ENCODE peak calls at places on chromosomes 2 and 18, in seven cellular contexts. D, A, U, L, M, N and B are unnamed samples. For H3K4me1 and H3K9me3, the result is how much of the 10 kb centered on the place peaks cover.

GRCh38 chr2:178331474-178332431 is 119.2 kb downstream of the PRKRA start:
- DNase-seq in D (no peak), A (no peak), U (no peak), L (no peak), M (no peak), N (peak), B (no peak)

GRCh38 chr2:170235860-170236638 is 58.1 kb downstream of the MYO3B start:
- DNase-seq in D (peak), A (peak), U (no peak), L (no peak), M (peak), N (no peak), B (no peak)

GRCh38 chr2:65937379-65938160 is 497.4 kb upstream of the MEIS1 start:
- DNase-seq in D (no peak), A (no peak), U (no peak), L (no peak), M (no peak), N (no peak), B (no peak)

GRCh38 chr18:77162580-77162979 is 30.0 kb upstream of the MBP start:
- DNase-seq in D (no peak), A (no peak), U (no peak), L (no peak), M (no peak), N (no peak), B (no peak)

GRCh38 chr2:74010087-74010541 is 25.4 kb downstream of the TET3 start:
- DNase-seq in D (peak), A (no peak), U (peak), L (peak), M (peak), N (peak), B (peak)

GRCh38 chr2:72859831-72860262 is 27.4 kb upstream of the SPR start:
- DNase-seq in D (peak), A (peak), U (peak), L (no peak), M (peak), N (peak), B (peak)

GRCh38 chr2:64695656-64696310 is 42.1 kb upstream of the SERTAD2 start:
- DNase-seq in D (no peak), A (no peak), U (no peak), L (no peak), M (peak), N (no peak), B (no peak)

GRCh38 chr2:168194784-168195522 is 52.4 kb downstream of the STK39 start:
- DNase-seq in D (no peak), A (no peak), U (no peak), L (no peak), M (no peak), N (no peak), B (no peak)

GRCh38 chr18:22705328-22705727 is 227.8 kb upstream of the RBBP8 start:
- DNase-seq in D (no peak), A (no peak), U (no peak), L (no peak), M (peak), N (no peak), B (no peak)

GRCh38 chr2:101688266-101688665 is 9.2 kb upstream of the MAP4K4 start:
- DNase-seq in D (no peak), A (no peak), U (no peak), L (no peak), M (no peak), N (no peak), B (no peak)

GRCh38 chr2:36356990-36357505 is 1.5 kb downstream of the CRIM1 start:
- DNase-seq in D (no peak), A (no peak), U (peak), L (no peak), M (no peak), N (no peak), B (no peak)

GRCh38 chr2:241354668-241355658 is 1.1 kb upstream of the FARP2 start:
- DNase-seq in D (peak), A (peak), U (peak), L (peak), M (peak), N (peak), B (peak)

GRCh38 chr2:217261452-217261851 is 401.6 kb upstream of the TNP1 start:
- DNase-seq in D (no peak), A (no peak), U (no peak), L (no peak), M (peak), N (no peak), B (no peak)

GRCh38 chr2:213455316-213456008 is 171.2 kb downstream of the SPAG16 start:
- DNase-seq in D (no peak), A (peak), U (no peak), L (no peak), M (no peak), N (no peak), B (no peak)

GRCh38 chr2:24704682-24705081 is 88.5 kb downstream of the PTRHD1 start:
- DNase-seq in D (no peak), A (no peak), U (no peak), L (no peak), M (no peak), N (no peak), B (no peak)

GRCh38 chr2:54956392-54956722 is 93.9 kb downstream of the RTN4 start:
- DNase-seq in D (peak), A (no peak), U (no peak), L (no peak), M (no peak), N (no peak), B (no peak)

GRCh38 chr2:26245810-26246209 is 1.1 kb downstream of the HADHB start:
- DNase-seq in D (no peak), A (no peak), U (no peak), L (no peak), M (peak), N (no peak), B (no peak)

GRCh38 chr2:224850081-224850480 is 133.9 kb upstream of the CCDC195 start:
- DNase-seq in D (no peak), A (no peak), U (no peak), L (no peak), M (no peak), N (no peak), B (no peak)

GRCh38 chr2:50347355-50348044 is 684.4 kb downstream of the NRXN1 start:
- DNase-seq in D (no peak), A (no peak), U (no peak), L (no peak), M (peak), N (no peak), B (no peak)

GRCh38 chr18:48982269-48982668 is 31.5 kb upstream of the SMAD7 start:
- DNase-seq in D (peak), A (no peak), U (no peak), L (no peak), M (no peak), N (no peak), B (no peak)

GRCh38 chr2:127628767-127629614 is 17.0 kb upstream of the GPR17 start:
- DNase-seq in D (no peak), A (no peak), U (no peak), L (no peak), M (no peak), N (no peak), B (no peak)

GRCh38 chr2:202376460-202377307 is 557 bp downstream of the BMPR2 start:
- DNase-seq in D (peak), A (no peak), U (peak), L (peak), M (peak), N (peak), B (peak)

GRCh38 chr2:207113403-207113802 is 52.3 kb downstream of the KLF7 start:
- DNase-seq in D (peak), A (no peak), U (no peak), L (no peak), M (no peak), N (no peak), B (no peak)

GRCh38 chr2:188132385-188132784 is 159.3 kb upstream of the GULP1 start:
- DNase-seq in D (no peak), A (no peak), U (peak), L (no peak), M (peak), N (peak), B (no peak)

GRCh38 chr18:58659691-58660090 is 11.6 kb upstream of the MALT1 start:
- DNase-seq in D (no peak), A (no peak), U (no peak), L (no peak), M (no peak), N (no peak), B (no peak)

GRCh38 chr18:46009158-46009866 is 42.2 kb upstream of the EPG5 start:
- DNase-seq in D (no peak), A (no peak), U (no peak), L (no peak), M (no peak), N (no peak), B (no peak)

GRCh38 chr2:67566292-67566691 is 169.2 kb downstream of the ETAA1 start:
- DNase-seq in D (no peak), A (no peak), U (no peak), L (no peak), M (no peak), N (no peak), B (no peak)

GRCh38 chr18:34494359-34494696 is 215.8 kb upstream of the DTNA start:
- DNase-seq in D (no peak), A (no peak), U (peak), L (no peak), M (no peak), N (no peak), B (peak)

GRCh38 chr2:161049571-161049970 is 110.7 kb upstream of the TANK start:
- DNase-seq in D (no peak), A (no peak), U (no peak), L (no peak), M (no peak), N (no peak), B (no peak)

GRCh38 chr2:37773354-37773753 is 101.9 kb upstream of the CDC42EP3 start:
- DNase-seq in D (no peak), A (no peak), U (no peak), L (no peak), M (no peak), N (no peak), B (no peak)

GRCh38 chr18:11909597-11910026 is 1.5 kb upstream of the MPPE1 start:
- DNase-seq in D (no peak), A (no peak), U (no peak), L (no peak), M (peak), N (no peak), B (peak)

DNA sequence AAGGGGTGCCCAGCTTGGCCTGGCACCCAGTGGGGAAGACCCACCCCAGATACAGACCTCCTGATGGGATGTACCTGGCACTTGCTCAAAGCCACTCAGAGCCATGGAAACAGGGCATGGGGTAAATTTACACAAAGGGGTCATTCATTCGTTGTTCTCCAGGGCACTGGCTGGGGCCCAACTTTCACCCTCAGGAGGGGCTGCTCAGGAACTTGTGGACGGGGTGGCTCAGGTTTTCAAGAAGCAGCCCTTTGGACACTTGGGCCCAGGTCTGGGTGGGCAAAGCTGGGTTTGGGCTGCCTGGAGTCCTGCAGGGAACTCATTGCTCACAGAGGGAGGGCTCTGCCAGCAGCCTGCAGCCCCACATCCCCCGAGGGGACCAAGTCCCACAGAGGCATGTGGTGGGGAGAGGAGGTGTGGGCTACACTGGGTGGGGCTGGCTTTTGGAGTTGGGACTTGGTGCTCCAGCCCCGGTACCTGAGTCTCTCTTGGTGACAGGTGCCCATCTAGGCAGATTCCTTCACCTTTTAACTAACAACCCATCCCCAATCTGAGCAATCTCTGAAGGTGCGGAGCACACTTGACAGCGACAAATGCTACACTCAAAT is 172.3 kb downstream of the CELF4 start:
- DNase-seq in D (no peak), A (no peak), U (no peak), L (no peak), M (no peak), N (no peak), B (no peak)
- H3K4me3 ChIP-seq in D (no peak), A (no peak), U (peak), L (no peak), M (peak), N (no peak), B (no peak)

GRCh38 chr2:20620271-20620681 is 30.6 kb downstream of the HS1BP3 start:
- DNase-seq in D (no peak), A (no peak), U (no peak), L (peak), M (no peak), N (no peak), B (no peak)

GRCh38 chr2:20619624-20620024 is 31.3 kb downstream of the HS1BP3 start:
- DNase-seq in D (no peak), A (no peak), U (peak), L (peak), M (no peak), N (no peak), B (no peak)

GRCh38 chr2:20621366-20622295 is 29.3 kb downstream of the HS1BP3 start:
- DNase-seq in D (no peak), A (no peak), U (no peak), L (peak), M (no peak), N (no peak), B (no peak)

GRCh38 chr2:20622296-20622686 is 28.6 kb downstream of the HS1BP3 start:
- DNase-seq in D (no peak), A (no peak), U (no peak), L (peak), M (no peak), N (no peak), B (no peak)

GRCh38 chr2:20620696-20621365 is 30.1 kb downstream of the HS1BP3 start:
- DNase-seq in D (no peak), A (no peak), U (no peak), L (peak), M (no peak), N (no peak), B (peak)
- H3K4me1 ChIP-seq in D (under half), A (under half), U (half or more), L (half or more), M (under half), N (under half), B (under half)

GRCh38 chr2:85942346-85942957 is 53.7 kb upstream of the ST3GAL5 start:
- DNase-seq in D (no peak), A (no peak), U (no peak), L (no peak), M (no peak), N (no peak), B (no peak)
- H3K9me3 ChIP-seq in D (under half), A (under half), U (under half), L (under half), M (under half), N (under half), B (under half)

GRCh38 chr2:189579585-189579984 is 1.0 kb downstream of the SLC40A1 start:
- DNase-seq in D (no peak), A (no peak), U (no peak), L (no peak), M (peak), N (peak), B (no peak)

GRCh38 chr2:189580267-189580661 is 322 bp downstream of the SLC40A1 start:
- DNase-seq in D (peak), A (no peak), U (peak), L (peak), M (peak), N (peak), B (peak)

GRCh38 chr2:189580662-189581353 is at the start of gene SLC40A1:
- DNase-seq in D (peak), A (no peak), U (peak), L (peak), M (peak), N (peak), B (peak)

GRCh38 chr2:189582140-189582825 is 1.7 kb upstream of the SLC40A1 start:
- DNase-seq in D (peak), A (no peak), U (no peak), L (no peak), M (no peak), N (no peak), B (no peak)

DNA sequence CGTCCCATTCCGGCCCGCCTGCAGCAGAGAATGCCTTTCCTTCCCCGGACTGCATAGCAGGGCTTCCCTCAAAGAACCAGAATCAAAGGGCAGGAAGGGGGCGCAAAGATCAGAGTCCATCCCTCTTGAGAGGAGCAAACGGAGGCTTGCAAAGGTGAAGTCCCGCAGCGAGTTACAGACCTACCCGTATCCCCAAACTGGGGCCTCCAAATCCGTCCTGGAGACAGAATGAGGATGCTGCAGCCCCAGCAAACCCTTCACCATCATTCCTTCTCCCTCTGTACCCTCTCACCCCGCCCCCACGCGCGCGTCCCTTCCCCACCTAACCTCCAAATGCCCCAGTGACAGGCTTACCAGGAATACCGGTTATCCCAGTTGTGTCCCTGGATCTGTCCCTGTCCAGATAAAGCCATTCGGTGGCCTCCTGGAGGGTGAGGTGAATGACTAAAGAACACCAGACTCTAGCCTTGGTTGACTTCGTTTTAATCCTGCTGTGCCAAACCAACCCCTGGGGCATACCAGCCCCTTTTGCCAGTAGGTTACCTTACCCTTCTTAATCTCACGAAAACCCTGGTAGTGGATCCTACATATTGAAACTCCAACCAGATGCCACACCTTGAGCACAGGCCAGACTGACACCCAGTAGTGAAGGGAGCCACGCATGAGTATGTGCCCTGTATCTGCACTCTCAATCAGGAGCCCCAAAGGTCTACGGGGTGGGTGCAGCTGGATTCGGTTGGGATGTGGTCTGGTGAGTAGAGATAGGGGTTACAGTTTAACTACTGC is 961 bp upstream of the SLC40A1 start:
- DNase-seq in D (peak), A (no peak), U (peak), L (peak), M (peak), N (peak), B (peak)
- H3K4me3 ChIP-seq in D (peak), A (no peak), U (peak), L (peak), M (peak), N (peak), B (peak)

GRCh38 chr2:46042711-46043110 is 254.5 kb upstream of the EPAS1 start:
- DNase-seq in D (no peak), A (no peak), U (no peak), L (no peak), M (no peak), N (peak), B (no peak)
- H3K4me1 ChIP-seq in D (under half), A (under half), U (under half), L (under half), M (under half), N (under half), B (half or more)

DNA sequence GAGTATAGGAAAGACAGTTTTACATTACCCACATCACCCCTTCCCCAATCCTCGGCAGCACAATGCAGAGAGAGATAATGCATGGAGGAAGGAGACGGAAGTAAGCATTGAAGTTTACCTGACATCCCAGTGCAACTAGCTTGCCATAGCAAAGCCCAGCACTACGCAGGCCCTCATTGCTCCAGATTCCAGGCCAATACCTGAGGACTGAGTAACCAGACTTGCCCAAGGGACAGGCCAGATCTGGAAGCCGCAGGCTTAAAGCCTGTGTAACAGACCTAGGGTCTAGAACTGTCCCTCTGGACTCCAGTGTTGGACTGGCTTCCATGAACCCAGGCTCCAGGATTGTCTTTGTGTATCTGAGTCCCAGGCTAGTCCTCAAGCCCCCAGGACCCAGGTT is 17.6 kb downstream of the SERPINB4 start:
- DNase-seq in D (no peak), A (no peak), U (no peak), L (no peak), M (no peak), N (no peak), B (no peak)
- H3K9me3 ChIP-seq in D (under half), A (under half), U (under half), L (under half), M (under half), N (under half), B (under half)

GRCh38 chr2:174597347-174598047 is at the start of gene WIPF1:
- DNase-seq in D (no peak), A (no peak), U (no peak), L (no peak), M (peak), N (no peak), B (no peak)
- H3K4me3 ChIP-seq in D (no peak), A (no peak), U (peak), L (peak), M (no peak), N (no peak), B (no peak)

GRCh38 chr2:96209729-96210085 is 1.1 kb upstream of the STARD7 start:
- DNase-seq in D (no peak), A (no peak), U (no peak), L (no peak), M (no peak), N (no peak), B (no peak)

GRCh38 chr2:96207778-96208143 is 866 bp downstream of the STARD7 start:
- DNase-seq in D (no peak), A (no peak), U (no peak), L (no peak), M (no peak), N (no peak), B (no peak)

GRCh38 chr2:96207073-96207777 is 1.4 kb downstream of the STARD7 start:
- DNase-seq in D (no peak), A (no peak), U (no peak), L (no peak), M (no peak), N (no peak), B (no peak)

GRCh38 chr2:96208144-96209010 is at the start of gene STARD7:
- DNase-seq in D (peak), A (peak), U (peak), L (peak), M (peak), N (peak), B (peak)

GRCh38 chr2:96209011-96209728 is 543 bp upstream of the STARD7 start:
- DNase-seq in D (no peak), A (no peak), U (peak), L (no peak), M (no peak), N (no peak), B (no peak)
- H3K4me1 ChIP-seq in D (under half), A (under half), U (under half), L (under half), M (under half), N (under half), B (under half)